ENCODE peak calls at places on chromosome 7, in four cellular contexts. X, F, K and E are unnamed samples.

GRCh38 chr7:112448891-112449290 is 1.4 kb upstream of the IFRD1 start:
- DNase-seq in X (no peak), F (no peak), K (no peak), E (no peak)

GRCh38 chr7:24786941-24787340 is 29.7 kb upstream of the GSDME start:
- DNase-seq in X (peak; percentile 94), F (peak; percentile 78), K (no peak), E (no peak)

GRCh38 chr7:149690688-149691446 is 82.5 kb downstream of the ZNF467 start:
- DNase-seq in X (peak; percentile 17), F (peak; percentile 70), K (peak; percentile 69), E (no peak)

GRCh38 chr7:130142654-130143333 is 62.4 kb downstream of the TMEM209 start:
- DNase-seq in X (no peak), F (no peak), K (no peak), E (no peak)

GRCh38 chr7:107501593-107501992 is 31.7 kb downstream of the GPR22 start:
- DNase-seq in X (peak; percentile 8), F (no peak), K (no peak), E (no peak)

GRCh38 chr7:158078161-158078910 is 509.3 kb downstream of the PTPRN2 start:
- DNase-seq in X (no peak), F (no peak), K (peak; percentile 22), E (peak; percentile 62)

GRCh38 chr7:131538791-131539179 is 17.6 kb downstream of the PODXL start:
- DNase-seq in X (no peak), F (peak; percentile 82), K (peak; percentile 75), E (peak; percentile 61)

GRCh38 chr7:133789951-133790350 is 337.2 kb upstream of the LRGUK start:
- DNase-seq in X (no peak), F (no peak), K (no peak), E (no peak)

GRCh38 chr7:140621326-140622035 is 19.1 kb downstream of the DENND2A start:
- DNase-seq in X (peak; percentile 68), F (no peak), K (no peak), E (no peak)

GRCh38 chr7:149802966-149803365 is 29.6 kb upstream of the ZNF467 start:
- DNase-seq in X (no peak), F (no peak), K (no peak), E (no peak)

GRCh38 chr7:152761116-152761748 is 1.7 kb downstream of the ACTR3B start:
- DNase-seq in X (peak; percentile 29), F (no peak), K (no peak), E (no peak)

GRCh38 chr7:101532000-101532399 is 97.1 kb downstream of the MYL10 start:
- DNase-seq in X (no peak), F (no peak), K (no peak), E (no peak)

GRCh38 chr7:157471259-157472125 is 134.7 kb downstream of the DNAJB6 start:
- DNase-seq in X (no peak), F (no peak), K (peak; percentile 40), E (no peak)

GRCh38 chr7:148334959-148335577 is 255.5 kb upstream of the C7orf33 start:
- DNase-seq in X (peak; percentile 93), F (no peak), K (no peak), E (no peak)

GRCh38 chr7:106392565-106392964 is 107.8 kb upstream of the NAMPT start:
- DNase-seq in X (no peak), F (no peak), K (no peak), E (no peak)

GRCh38 chr7:11235491-11235890 is 261.8 kb downstream of the PHF14 start:
- DNase-seq in X (no peak), F (no peak), K (no peak), E (no peak)

GRCh38 chr7:155198901-155199845 is 98.5 kb upstream of the INSIG1 start:
- DNase-seq in X (peak; percentile 38), F (no peak), K (no peak), E (no peak)

GRCh38 chr7:69932034-69932628 is 333.9 kb downstream of the AUTS2 start:
- DNase-seq in X (peak; percentile 51), F (no peak), K (no peak), E (no peak)

GRCh38 chr7:20785211-20786048 is 1.3 kb downstream of the SP8 start:
- DNase-seq in X (no peak), F (no peak), K (no peak), E (no peak)

GRCh38 chr7:157006205-157006747 is 4.2 kb downstream of the MNX1 start:
- DNase-seq in X (no peak), F (peak; percentile 44), K (no peak), E (peak; percentile 90)

GRCh38 chr7:123624527-123625183 is 23.0 kb downstream of the ASB15 start:
- DNase-seq in X (no peak), F (peak; percentile 63), K (no peak), E (no peak)

GRCh38 chr7:117323877-117324699 is 1.2 kb upstream of the WNT2 start:
- DNase-seq in X (peak; percentile 55), F (peak; percentile 51), K (peak; percentile 71), E (no peak)

GRCh38 chr7:3897430-3898385 is 596.7 kb downstream of the SDK1 start:
- DNase-seq in X (peak; percentile 66), F (no peak), K (no peak), E (no peak)

GRCh38 chr7:135385209-135385608 is 124.7 kb downstream of the CNOT4 start:
- DNase-seq in X (peak; percentile 49), F (peak; percentile 46), K (no peak), E (no peak)

GRCh38 chr7:111408726-111409125 is 153.6 kb downstream of the IMMP2L start:
- DNase-seq in X (no peak), F (no peak), K (no peak), E (no peak)

GRCh38 chr7:69002416-69002815 is 595.9 kb upstream of the AUTS2 start:
- DNase-seq in X (peak; percentile 69), F (no peak), K (no peak), E (no peak)

GRCh38 chr7:99313204-99313573 is 12.5 kb upstream of the ARPC1A start:
- DNase-seq in X (no peak), F (no peak), K (no peak), E (no peak)
- TF ChIP-seq CTCF in X (no peak), F (no peak), K (peak; percentile 1), E (peak; percentile 54)

GRCh38 chr7:98867271-98867701 is 2.5 kb downstream of the TMEM130 start:
- DNase-seq in X (no peak), F (peak; percentile 30), K (no peak), E (peak; percentile 53)
- TF ChIP-seq CTCF in X (no peak), F (no peak), K (no peak), E (no peak)

GRCh38 chr7:142451346-142451745 is 193.5 kb upstream of the PRSS58 start:
- DNase-seq in X (no peak), F (peak; percentile 73), K (no peak), E (no peak)
- TF ChIP-seq CTCF in X (no peak), F (no peak), K (no peak), E (no peak)

DNA sequence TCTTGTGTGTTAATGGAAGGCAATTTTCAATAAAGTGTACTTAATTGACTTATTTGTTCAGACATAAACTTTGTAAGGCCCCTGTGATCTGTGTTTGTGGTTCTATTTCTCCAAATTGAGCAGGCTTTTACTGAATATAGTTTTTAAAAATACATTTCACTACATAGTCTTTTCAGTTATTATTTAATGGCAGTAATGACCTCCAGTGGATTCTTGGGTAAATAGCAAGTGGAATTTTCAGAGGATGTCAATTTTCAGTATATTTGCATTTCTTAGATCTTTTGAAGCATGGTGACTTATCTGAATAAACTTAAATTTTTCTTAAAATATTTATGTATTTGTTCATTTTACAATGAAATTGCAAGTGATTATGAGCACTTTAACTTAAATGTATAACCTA is 203.1 kb upstream of the PCLO start:
- DNase-seq in X (peak; percentile 18), F (no peak), K (no peak), E (no peak)
- TF ChIP-seq CTCF in X (peak; percentile 23), F (no peak), K (no peak), E (peak; percentile 77)

DNA sequence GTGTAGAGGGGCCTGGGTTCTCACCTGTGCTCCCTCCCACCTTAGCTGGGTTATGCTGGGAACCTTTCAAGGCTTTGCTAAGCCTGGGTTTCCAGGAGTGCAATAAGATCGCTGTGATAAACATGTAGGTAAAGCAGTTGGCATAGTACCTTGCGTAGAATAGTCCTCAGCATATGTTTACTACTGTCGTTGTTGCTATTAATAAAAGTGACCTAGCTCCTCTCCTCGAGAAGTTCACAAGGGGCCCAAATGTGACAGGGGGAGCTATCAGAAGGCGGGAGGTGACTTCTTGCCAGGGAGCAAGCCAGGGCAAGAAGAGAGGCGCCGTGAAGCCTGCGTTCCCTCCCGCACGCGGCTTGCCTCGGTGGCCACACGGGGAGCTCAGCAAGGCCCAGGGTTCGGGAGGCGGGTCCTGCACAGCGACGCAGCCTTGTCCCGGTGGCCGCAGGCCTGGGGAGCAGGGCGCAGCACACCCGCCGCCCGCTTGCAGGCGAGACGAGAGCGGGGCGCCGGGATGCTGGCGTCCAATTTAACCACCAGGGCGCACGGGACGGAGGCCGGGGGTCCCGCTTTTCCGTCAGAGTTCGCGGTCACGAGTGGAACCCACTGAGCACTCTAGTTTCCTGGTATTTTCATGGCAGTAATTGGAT is 106.2 kb downstream of the SNX10 start:
- DNase-seq in X (no peak), F (peak; percentile 78), K (no peak), E (no peak)
- TF ChIP-seq CTCF in X (no peak), F (no peak), K (no peak), E (no peak)

DNA sequence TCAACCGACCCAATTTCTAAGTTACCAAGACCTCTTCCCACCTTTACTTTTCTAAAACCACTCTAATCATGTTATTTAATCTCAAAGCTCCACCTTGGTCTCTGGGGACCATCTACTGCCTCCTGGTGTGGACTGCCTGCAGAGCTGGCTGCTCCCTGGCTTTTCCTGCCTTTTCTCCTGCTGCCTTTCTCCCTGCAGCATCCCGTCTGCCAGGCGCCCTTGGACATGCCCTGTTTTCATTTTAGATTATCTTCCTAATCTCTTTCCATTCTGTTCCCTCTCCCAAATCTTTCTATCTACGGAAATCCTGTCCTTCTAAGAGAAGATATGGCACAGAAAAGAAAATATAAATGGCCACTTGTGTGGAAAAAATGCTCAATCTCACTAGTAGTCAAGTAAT is 23.1 kb downstream of the TCAF1 start:
- DNase-seq in X (no peak), F (no peak), K (no peak), E (no peak)
- TF ChIP-seq CTCF in X (no peak), F (no peak), K (no peak), E (no peak)

DNA sequence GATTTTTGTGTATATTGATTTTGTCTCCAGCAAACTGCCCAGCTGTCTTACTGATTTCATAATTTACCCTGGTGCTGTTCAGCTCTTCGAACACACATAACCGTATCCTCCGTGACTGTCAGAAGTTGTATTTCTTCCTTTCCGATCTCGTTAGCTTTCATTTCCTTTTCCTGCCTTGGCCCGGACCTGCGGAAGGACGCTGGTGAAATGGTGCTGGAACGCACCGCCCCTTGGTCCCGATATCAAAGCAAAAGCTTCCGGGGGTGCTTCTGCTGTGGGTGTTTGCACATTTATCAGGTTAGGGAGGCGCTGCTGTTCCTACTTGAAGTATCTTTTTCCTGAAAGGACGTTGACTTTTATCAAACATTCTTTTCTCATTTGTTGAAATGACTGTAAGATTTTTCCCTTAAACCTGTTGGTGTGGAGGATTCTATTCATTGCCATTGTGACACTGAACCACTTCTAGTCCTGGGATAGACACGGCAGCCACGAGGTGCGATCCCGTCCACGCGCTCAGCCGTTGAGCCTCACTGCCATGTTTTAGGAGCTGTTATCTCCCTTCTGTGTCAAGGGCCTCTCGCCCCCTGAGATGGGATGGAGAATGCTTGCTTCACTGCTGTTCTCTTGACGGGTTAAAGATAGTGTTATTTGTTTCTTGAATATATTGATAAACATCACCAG is 72.6 kb downstream of the FOXL3 start:
- DNase-seq in X (no peak), F (peak; percentile 49), K (peak; percentile 63), E (peak; percentile 21)
- TF ChIP-seq CTCF in X (no peak), F (no peak), K (no peak), E (no peak)

GRCh38 chr7:26295015-26295414 is 3.4 kb downstream of the SNX10 start:
- DNase-seq in X (no peak), F (no peak), K (no peak), E (no peak)
- TF ChIP-seq CTCF in X (no peak), F (no peak), K (no peak), E (no peak)